ENCODE peak calls at places on chromosomes 11 and 22, in eight cellular contexts. C, R, G, Z, W, U, B and J are unnamed samples.

GRCh38 chr22:38114484-38115398 is 4.3 kb upstream of the BAIAP2L2 start:
- DNase-seq in C (peak), R (peak), G (peak), Z (peak), W (peak), U (peak), B (peak), J (peak)

GRCh38 chr11:118168316-118168715 is 8.1 kb downstream of the SCN2B start:
- DNase-seq in C (no peak), R (no peak), G (no peak), Z (no peak), W (no peak), U (no peak), B (no peak), J (no peak)

GRCh38 chr22:33597274-33597985 is 322.8 kb downstream of the LARGE1 start:
- DNase-seq in C (no peak), R (no peak), G (no peak), Z (no peak), W (no peak), U (no peak), B (no peak), J (no peak)

GRCh38 chr11:13140028-13140870 is 131.1 kb downstream of the RASSF10 start:
- DNase-seq in C (no peak), R (peak), G (no peak), Z (no peak), W (no peak), U (no peak), B (no peak), J (no peak)

GRCh38 chr11:35282226-35282882 is 137.0 kb downstream of the SLC1A2 start:
- DNase-seq in C (no peak), R (peak), G (no peak), Z (no peak), W (no peak), U (no peak), B (no peak), J (no peak)

GRCh38 chr11:27429740-27430451 is 42.7 kb downstream of the LGR4 start:
- DNase-seq in C (no peak), R (peak), G (no peak), Z (no peak), W (no peak), U (no peak), B (no peak), J (no peak)

GRCh38 chr11:92311616-92312449 is 87.2 kb downstream of the FAT3 start:
- DNase-seq in C (no peak), R (no peak), G (no peak), Z (no peak), W (no peak), U (no peak), B (no peak), J (no peak)

GRCh38 chr11:68146010-68146540 is 24.9 kb upstream of the CHKA start:
- DNase-seq in C (no peak), R (peak), G (no peak), Z (no peak), W (no peak), U (no peak), B (no peak), J (peak)